ENCODE peak calls at places on chromosomes 12 and 14, in six cellular contexts. J, W, X, K, T and D are unnamed samples.

GRCh38 chr12:88360349-88360748 is 218.2 kb downstream of the TMTC3 start:
- DNase-seq in X (no peak), K (no peak), T (no peak), J (no peak), W (no peak), D (no peak)

GRCh38 chr14:22781606-22782000 is 15.1 kb downstream of the OXA1L start:
- DNase-seq in X (no peak), T (peak), J (no peak), W (no peak), K (no peak), D (no peak)

GRCh38 chr14:44945264-44945663 is 16.5 kb downstream of the KLHL28 start:
- DNase-seq in T (no peak), J (no peak), W (no peak), K (no peak), X (no peak), D (no peak)

GRCh38 chr14:67749341-67750110 is 47.8 kb downstream of the RDH12 start:
- DNase-seq in J (no peak), K (no peak), X (no peak), T (no peak), W (no peak), D (no peak)

GRCh38 chr14:105136401-105137322 is 31.9 kb downstream of the JAG2 start:
- DNase-seq in T (no peak), X (no peak), K (no peak), J (no peak), W (no peak), D (no peak)

GRCh38 chr12:26630546-26631027 is 202.4 kb downstream of the ITPR2 start:
- DNase-seq in J (peak), X (no peak), W (no peak), K (no peak), T (peak), D (peak)

GRCh38 chr14:54893151-54893760 is 9.4 kb downstream of the GCH1 start:
- DNase-seq in K (no peak), X (no peak), T (peak), W (no peak), J (peak), D (no peak)

GRCh38 chr14:19729359-19729758 is 14.0 kb upstream of the OR4Q3 start:
- DNase-seq in W (no peak), X (no peak), K (no peak), T (no peak), J (no peak), D (no peak)

GRCh38 chr12:70379856-70380255 is 13.8 kb downstream of the KCNMB4 start:
- DNase-seq in J (no peak), K (no peak), W (no peak), X (peak), T (no peak), D (no peak)